ENCODE peak calls at places on chromosomes 7 and 10, in ten cellular contexts. One of them, this sample, is unnamed.

GRCh38 chr10:58189269-58189668 is 78.4 kb downstream of the IPMK start:
- DNase-seq in BJ: peak
- DNase-seq in foreskin fibroblast: peak
- DNase-seq in AG04449: peak
- DNase-seq in astrocyte of the spinal cord: peak
- DNase-seq in fibroblast of lung: peak
- DNase-seq in spleen: no peak
- DNase-seq in transverse colon: no peak
- DNase-seq in heart right ventricle: no peak
- DNase-seq in brain microvascular endothelial cell: peak
- DNase-seq in this sample: peak

GRCh38 chr10:132571565-132572544 is 34.3 kb downstream of the INPP5A start:
- DNase-seq in BJ: no peak
- DNase-seq in foreskin fibroblast: peak
- DNase-seq in AG04449: peak
- DNase-seq in astrocyte of the spinal cord: peak
- DNase-seq in fibroblast of lung: peak
- DNase-seq in spleen: no peak
- DNase-seq in transverse colon: peak
- DNase-seq in heart right ventricle: no peak
- DNase-seq in brain microvascular endothelial cell: peak
- DNase-seq in this sample: peak

GRCh38 chr7:46781901-46782439 is 799.9 kb downstream of the TNS3 start:
- DNase-seq in BJ: no peak
- DNase-seq in foreskin fibroblast: no peak
- DNase-seq in AG04449: no peak
- DNase-seq in astrocyte of the spinal cord: peak
- DNase-seq in fibroblast of lung: peak
- DNase-seq in spleen: no peak
- DNase-seq in transverse colon: no peak
- DNase-seq in heart right ventricle: no peak
- DNase-seq in brain microvascular endothelial cell: peak
- DNase-seq in this sample: no peak

GRCh38 chr7:72441791-72442190 is 29.7 kb upstream of the CALN1 start:
- DNase-seq in BJ: no peak
- DNase-seq in foreskin fibroblast: no peak
- DNase-seq in AG04449: no peak
- DNase-seq in astrocyte of the spinal cord: no peak
- DNase-seq in fibroblast of lung: no peak
- DNase-seq in spleen: no peak
- DNase-seq in transverse colon: no peak
- DNase-seq in heart right ventricle: no peak
- DNase-seq in brain microvascular endothelial cell: peak
- DNase-seq in this sample: no peak

GRCh38 chr10:51718804-51719291 is 19.5 kb upstream of the CSTF2T start:
- DNase-seq in BJ: peak
- DNase-seq in foreskin fibroblast: peak
- DNase-seq in AG04449: peak
- DNase-seq in astrocyte of the spinal cord: no peak
- DNase-seq in fibroblast of lung: peak
- DNase-seq in spleen: no peak
- DNase-seq in transverse colon: no peak
- DNase-seq in heart right ventricle: no peak
- DNase-seq in brain microvascular endothelial cell: peak
- DNase-seq in this sample: no peak

GRCh38 chr10:101174319-101174718 is 43.2 kb downstream of the TLX1 start:
- DNase-seq in BJ: no peak
- DNase-seq in foreskin fibroblast: no peak
- DNase-seq in AG04449: no peak
- DNase-seq in astrocyte of the spinal cord: no peak
- DNase-seq in fibroblast of lung: no peak
- DNase-seq in spleen: no peak
- DNase-seq in transverse colon: no peak
- DNase-seq in heart right ventricle: no peak
- DNase-seq in brain microvascular endothelial cell: no peak
- DNase-seq in this sample: no peak

GRCh38 chr10:7488418-7488829 is 77.6 kb upstream of the SFMBT2 start:
- DNase-seq in BJ: no peak
- DNase-seq in foreskin fibroblast: no peak
- DNase-seq in AG04449: no peak
- DNase-seq in astrocyte of the spinal cord: peak
- DNase-seq in fibroblast of lung: peak
- DNase-seq in spleen: no peak
- DNase-seq in transverse colon: peak
- DNase-seq in heart right ventricle: no peak
- DNase-seq in brain microvascular endothelial cell: peak
- DNase-seq in this sample: no peak

GRCh38 chr7:141369422-141369821 is 181.8 kb upstream of the AGK start:
- DNase-seq in BJ: no peak
- DNase-seq in foreskin fibroblast: no peak
- DNase-seq in AG04449: no peak
- DNase-seq in astrocyte of the spinal cord: peak
- DNase-seq in fibroblast of lung: peak
- DNase-seq in spleen: no peak
- DNase-seq in transverse colon: no peak
- DNase-seq in heart right ventricle: peak
- DNase-seq in brain microvascular endothelial cell: no peak
- DNase-seq in this sample: no peak

GRCh38 chr10:96835826-96836365 is 3.8 kb downstream of the LCOR start:
- DNase-seq in BJ: no peak
- DNase-seq in foreskin fibroblast: no peak
- DNase-seq in AG04449: no peak
- DNase-seq in astrocyte of the spinal cord: peak
- DNase-seq in fibroblast of lung: no peak
- DNase-seq in spleen: no peak
- DNase-seq in transverse colon: no peak
- DNase-seq in heart right ventricle: no peak
- DNase-seq in brain microvascular endothelial cell: no peak
- DNase-seq in this sample: no peak

DNA sequence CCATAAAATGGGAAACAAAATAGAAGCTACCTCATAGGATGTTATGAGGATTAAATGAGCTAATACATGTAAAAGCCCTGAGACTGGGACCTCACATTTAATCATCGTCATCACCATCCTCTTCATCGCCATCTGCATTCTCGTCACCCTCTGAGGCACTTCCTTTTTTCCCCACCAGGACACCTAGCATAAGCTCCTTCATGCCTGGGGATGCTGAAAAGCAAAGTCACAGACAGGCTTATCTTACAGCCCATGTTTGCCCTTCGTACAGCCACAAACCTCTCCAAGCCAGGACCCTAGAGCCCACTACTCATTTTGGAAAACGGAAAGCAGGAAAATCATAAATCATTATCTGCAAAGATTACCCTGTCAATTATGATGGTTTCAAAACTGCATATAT is 249.6 kb downstream of the GPAM start:
- DNase-seq in BJ: no peak
- DNase-seq in foreskin fibroblast: no peak
- DNase-seq in AG04449: no peak
- DNase-seq in astrocyte of the spinal cord: no peak
- DNase-seq in fibroblast of lung: no peak
- DNase-seq in spleen: no peak
- DNase-seq in transverse colon: no peak
- DNase-seq in heart right ventricle: no peak
- DNase-seq in brain microvascular endothelial cell: no peak
- DNase-seq in this sample: no peak
- TF ChIP-seq CTCF in BJ: no peak
- TF ChIP-seq CTCF in foreskin fibroblast: no peak
- TF ChIP-seq CTCF in AG04449: no peak
- TF ChIP-seq CTCF in astrocyte of the spinal cord: no peak
- TF ChIP-seq CTCF in fibroblast of lung: no peak
- TF ChIP-seq CTCF in spleen: no peak
- TF ChIP-seq CTCF in transverse colon: no peak
- TF ChIP-seq CTCF in heart right ventricle: no peak
- TF ChIP-seq CTCF in brain microvascular endothelial cell: no peak
- TF ChIP-seq CTCF in this sample: no peak

DNA sequence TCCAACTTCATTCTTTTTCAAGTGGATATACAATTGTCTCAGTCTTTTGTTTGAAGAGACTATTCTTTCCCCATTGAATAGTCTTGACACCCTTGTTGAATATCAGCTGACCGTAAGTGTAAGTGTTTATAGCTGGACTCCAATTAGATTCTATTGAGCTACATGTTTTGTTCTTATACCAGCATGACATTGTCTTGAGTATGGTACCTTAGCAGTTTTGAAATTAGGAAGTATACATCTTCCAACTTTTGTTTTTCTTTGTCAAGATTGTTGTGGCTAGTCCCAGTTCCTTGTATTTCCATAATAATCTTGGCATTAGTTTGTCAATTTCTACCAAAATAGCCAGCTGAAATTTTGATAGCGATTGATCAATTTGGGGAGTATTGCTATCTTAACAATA is 56.9 kb downstream of the MYL10 start:
- DNase-seq in BJ: no peak
- DNase-seq in foreskin fibroblast: no peak
- DNase-seq in AG04449: no peak
- DNase-seq in astrocyte of the spinal cord: no peak
- DNase-seq in fibroblast of lung: no peak
- DNase-seq in spleen: no peak
- DNase-seq in transverse colon: no peak
- DNase-seq in heart right ventricle: no peak
- DNase-seq in brain microvascular endothelial cell: no peak
- DNase-seq in this sample: no peak
- H3K4me3 ChIP-seq in BJ: no peak
- H3K4me3 ChIP-seq in foreskin fibroblast: no peak
- H3K4me3 ChIP-seq in AG04449: no peak
- H3K4me3 ChIP-seq in astrocyte of the spinal cord: no peak
- H3K4me3 ChIP-seq in fibroblast of lung: no peak
- H3K4me3 ChIP-seq in spleen: no peak
- H3K4me3 ChIP-seq in transverse colon: no peak
- H3K4me3 ChIP-seq in heart right ventricle: no peak
- H3K4me3 ChIP-seq in brain microvascular endothelial cell: no peak
- H3K4me3 ChIP-seq in this sample: no peak

GRCh38 chr7:107789647-107790046 is 13.4 kb downstream of the SLC26A3 start:
- DNase-seq in BJ: no peak
- DNase-seq in foreskin fibroblast: no peak
- DNase-seq in AG04449: no peak
- DNase-seq in astrocyte of the spinal cord: no peak
- DNase-seq in fibroblast of lung: no peak
- DNase-seq in spleen: no peak
- DNase-seq in transverse colon: no peak
- DNase-seq in heart right ventricle: no peak
- DNase-seq in brain microvascular endothelial cell: no peak
- DNase-seq in this sample: no peak

GRCh38 chr7:107785926-107786325 is 17.1 kb downstream of the SLC26A3 start:
- DNase-seq in BJ: no peak
- DNase-seq in foreskin fibroblast: no peak
- DNase-seq in AG04449: no peak
- DNase-seq in astrocyte of the spinal cord: no peak
- DNase-seq in fibroblast of lung: no peak
- DNase-seq in spleen: no peak
- DNase-seq in transverse colon: peak
- DNase-seq in heart right ventricle: no peak
- DNase-seq in brain microvascular endothelial cell: no peak
- DNase-seq in this sample: no peak

GRCh38 chr7:107788216-107788615 is 14.8 kb downstream of the SLC26A3 start:
- DNase-seq in BJ: no peak
- DNase-seq in foreskin fibroblast: no peak
- DNase-seq in AG04449: no peak
- DNase-seq in astrocyte of the spinal cord: no peak
- DNase-seq in fibroblast of lung: no peak
- DNase-seq in spleen: no peak
- DNase-seq in transverse colon: no peak
- DNase-seq in heart right ventricle: no peak
- DNase-seq in brain microvascular endothelial cell: no peak
- DNase-seq in this sample: no peak

GRCh38 chr7:107785170-107785569 is 17.9 kb downstream of the SLC26A3 start:
- DNase-seq in BJ: no peak
- DNase-seq in foreskin fibroblast: no peak
- DNase-seq in AG04449: no peak
- DNase-seq in astrocyte of the spinal cord: no peak
- DNase-seq in fibroblast of lung: no peak
- DNase-seq in spleen: no peak
- DNase-seq in transverse colon: no peak
- DNase-seq in heart right ventricle: no peak
- DNase-seq in brain microvascular endothelial cell: no peak
- DNase-seq in this sample: no peak

DNA sequence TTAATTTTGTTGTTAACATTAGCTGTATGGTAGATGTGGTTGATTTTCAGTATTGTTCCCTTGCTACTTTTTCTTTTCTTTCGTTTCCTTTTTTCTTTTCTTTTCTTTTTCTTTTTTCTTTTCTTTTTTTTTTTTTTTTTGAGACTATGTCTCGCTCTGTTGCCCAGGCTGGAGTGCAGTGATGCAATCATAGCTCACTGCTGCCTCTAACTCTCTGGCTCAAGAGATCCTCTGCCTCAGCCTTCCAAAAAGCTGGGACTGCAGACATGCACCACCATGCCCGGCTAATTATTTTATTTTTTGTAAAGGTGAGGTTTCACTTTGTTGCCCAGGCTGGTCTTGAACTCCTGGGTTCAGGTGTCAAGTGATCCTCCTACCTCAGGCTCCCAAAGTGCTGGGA is 14.4 kb downstream of the SLC26A3 start:
- DNase-seq in BJ: no peak
- DNase-seq in foreskin fibroblast: no peak
- DNase-seq in AG04449: no peak
- DNase-seq in astrocyte of the spinal cord: no peak
- DNase-seq in fibroblast of lung: no peak
- DNase-seq in spleen: no peak
- DNase-seq in transverse colon: no peak
- DNase-seq in heart right ventricle: no peak
- DNase-seq in brain microvascular endothelial cell: no peak
- DNase-seq in this sample: no peak
- TF ChIP-seq CTCF in BJ: no peak
- TF ChIP-seq CTCF in foreskin fibroblast: no peak
- TF ChIP-seq CTCF in AG04449: no peak
- TF ChIP-seq CTCF in astrocyte of the spinal cord: no peak
- TF ChIP-seq CTCF in fibroblast of lung: no peak
- TF ChIP-seq CTCF in spleen: no peak
- TF ChIP-seq CTCF in transverse colon: no peak
- TF ChIP-seq CTCF in heart right ventricle: no peak
- TF ChIP-seq CTCF in brain microvascular endothelial cell: no peak
- TF ChIP-seq CTCF in this sample: no peak

DNA sequence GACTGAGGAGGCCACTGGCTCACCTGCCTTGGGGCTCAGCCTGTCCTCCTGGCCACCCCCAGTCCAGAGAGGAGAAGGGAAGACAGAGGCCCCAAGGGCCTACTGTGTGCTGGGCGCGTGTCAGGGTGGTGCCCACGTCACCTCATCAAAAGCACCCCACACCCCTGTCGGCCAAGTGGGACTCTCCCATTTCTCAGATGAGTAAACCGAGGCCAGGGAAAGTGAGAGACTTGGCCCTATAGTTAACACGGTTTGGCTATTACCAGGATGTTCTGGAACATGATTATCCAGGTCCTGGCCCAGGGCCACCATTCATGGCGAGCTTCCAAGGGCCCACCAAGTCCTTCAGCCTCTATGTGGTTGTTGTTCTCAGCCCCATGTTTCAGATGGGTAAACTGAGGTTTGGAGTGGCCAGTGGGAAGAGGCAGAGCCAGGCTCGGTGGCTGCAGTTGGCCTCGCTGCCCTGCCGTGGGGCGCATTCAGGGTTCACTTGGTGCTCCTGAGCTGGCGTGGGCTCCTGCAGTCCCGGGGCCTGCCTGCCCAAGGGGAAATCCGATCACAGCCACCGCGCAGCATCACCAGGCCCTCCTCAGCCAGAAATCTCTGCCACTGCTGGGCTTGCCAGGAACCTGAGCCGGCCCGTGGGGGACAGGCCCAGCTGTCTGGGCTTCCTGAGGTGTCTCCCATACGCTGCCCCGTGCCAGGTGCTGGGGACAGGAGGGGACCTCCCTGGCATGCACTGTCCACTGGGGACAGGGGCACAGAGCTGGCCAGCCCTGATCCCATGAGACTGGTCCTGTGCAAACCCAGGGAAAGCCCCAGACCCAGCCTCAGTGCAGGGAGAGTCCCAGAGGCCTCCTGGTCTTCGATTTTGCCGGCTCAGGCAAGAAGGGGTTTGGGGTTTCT is 117.7 kb upstream of the TNRC18 start:
- DNase-seq in BJ: no peak
- DNase-seq in foreskin fibroblast: no peak
- DNase-seq in AG04449: no peak
- DNase-seq in astrocyte of the spinal cord: no peak
- DNase-seq in fibroblast of lung: no peak
- DNase-seq in spleen: no peak
- DNase-seq in transverse colon: no peak
- DNase-seq in heart right ventricle: no peak
- DNase-seq in brain microvascular endothelial cell: no peak
- DNase-seq in this sample: no peak
- H3K4me3 ChIP-seq in BJ: no peak
- H3K4me3 ChIP-seq in foreskin fibroblast: no peak
- H3K4me3 ChIP-seq in AG04449: no peak
- H3K4me3 ChIP-seq in astrocyte of the spinal cord: no peak
- H3K4me3 ChIP-seq in fibroblast of lung: no peak
- H3K4me3 ChIP-seq in spleen: no peak
- H3K4me3 ChIP-seq in transverse colon: no peak
- H3K4me3 ChIP-seq in heart right ventricle: no peak
- H3K4me3 ChIP-seq in brain microvascular endothelial cell: no peak
- H3K4me3 ChIP-seq in this sample: no peak